ENCODE peak calls at places on chromosomes 11 and 22, in six cellular contexts. A is K562, M is HepG2, F is H1, T is SK-N-SH, W is GM12878. H is an unnamed sample.

GRCh38 chr11:86209806-86210657 is 34.5 kb upstream of the EED start:
- DNase-seq in A (no peak), M (peak), F (no peak), T (no peak), W (no peak), H (no peak)

GRCh38 chr11:126113963-126114362 is 51.3 kb upstream of the CDON start:
- DNase-seq in A (no peak), M (no peak), F (no peak), T (no peak), W (no peak), H (no peak)

GRCh38 chr22:29330753-29331152 is 15.3 kb upstream of the RASL10A start:
- DNase-seq in A (no peak), M (no peak), F (no peak), T (no peak), W (no peak), H (no peak)

GRCh38 chr22:28208797-28209196 is 289.7 kb upstream of the PITPNB start:
- DNase-seq in A (no peak), M (no peak), F (no peak), T (no peak), W (no peak), H (no peak)

GRCh38 chr11:2885017-2885675 is 429 bp downstream of the CDKN1C start:
- DNase-seq in A (peak), M (no peak), F (no peak), T (peak), W (no peak), H (peak)

GRCh38 chr11:71485466-71485865 is 32.5 kb downstream of the NADSYN1 start:
- DNase-seq in A (no peak), M (no peak), F (no peak), T (no peak), W (no peak), H (no peak)

GRCh38 chr11:36558511-36559413 is 9.0 kb upstream of the RAG1 start:
- DNase-seq in A (no peak), M (no peak), F (no peak), T (no peak), W (peak), H (no peak)

GRCh38 chr22:26169312-26170111 is at the start of gene SEZ6L:
- DNase-seq in A (no peak), M (no peak), F (peak), T (peak), W (no peak), H (peak)

GRCh38 chr11:13335319-13335718 is 57.7 kb downstream of the BMAL1 start:
- DNase-seq in A (peak), M (peak), F (peak), T (peak), W (no peak), H (peak)

GRCh38 chr11:109668973-109669634 is 247.1 kb downstream of the C11orf87 start:
- DNase-seq in A (no peak), M (no peak), F (no peak), T (no peak), W (no peak), H (no peak)

GRCh38 chr11:99020324-99021225 is at the start of gene CNTN5:
- DNase-seq in A (peak), M (peak), F (peak), T (peak), W (no peak), H (peak)

GRCh38 chr11:123549901-123550619 is 104.4 kb downstream of the SCN3B start:
- DNase-seq in A (no peak), M (no peak), F (no peak), T (no peak), W (no peak), H (peak)

GRCh38 chr22:40203568-40203967 is 25.8 kb downstream of the TNRC6B start:
- DNase-seq in A (no peak), M (no peak), F (no peak), T (no peak), W (no peak), H (no peak)

GRCh38 chr22:37848587-37849088 is 581 bp upstream of the EIF3L start:
- DNase-seq in A (peak), M (peak), F (no peak), T (peak), W (no peak), H (no peak)

GRCh38 chr11:96303067-96303466 is 39.9 kb downstream of the MAML2 start:
- DNase-seq in A (peak), M (no peak), F (no peak), T (no peak), W (no peak), H (no peak)

GRCh38 chr22:44992166-44992565 is 17.6 kb downstream of the PHF21B start:
- DNase-seq in A (no peak), M (no peak), F (no peak), T (no peak), W (no peak), H (no peak)

GRCh38 chr11:27863637-27864036 is 163.4 kb upstream of the BDNF start:
- DNase-seq in A (no peak), M (no peak), F (no peak), T (no peak), W (no peak), H (no peak)

GRCh38 chr22:36052505-36052941 is 23.9 kb upstream of the RBFOX2 start:
- DNase-seq in A (peak), M (no peak), F (no peak), T (no peak), W (no peak), H (no peak)

GRCh38 chr11:128297111-128297651 is 290.2 kb downstream of the ETS1 start:
- DNase-seq in A (no peak), M (no peak), F (no peak), T (no peak), W (no peak), H (no peak)

GRCh38 chr22:47798229-47798628 is 1035.8 kb downstream of the TBC1D22A start:
- DNase-seq in A (no peak), M (no peak), F (no peak), T (no peak), W (no peak), H (no peak)

GRCh38 chr22:30196867-30197336 is 49.7 kb downstream of the LIF start:
- DNase-seq in A (no peak), M (no peak), F (no peak), T (no peak), W (no peak), H (no peak)

GRCh38 chr11:33642461-33643166 is 58.0 kb downstream of the C11orf91 start:
- DNase-seq in A (no peak), M (no peak), F (no peak), T (no peak), W (no peak), H (no peak)

GRCh38 chr11:6248248-6248647 is 9.4 kb downstream of the CNGA4 start:
- DNase-seq in A (no peak), M (no peak), F (no peak), T (no peak), W (no peak), H (no peak)

GRCh38 chr11:68468217-68468828 is 7.8 kb downstream of the PPP6R3 start:
- DNase-seq in A (no peak), M (peak), F (no peak), T (no peak), W (no peak), H (no peak)

GRCh38 chr22:38422615-38423511 is 32.1 kb downstream of the KCNJ4 start:
- DNase-seq in A (peak), M (no peak), F (no peak), T (no peak), W (no peak), H (no peak)

GRCh38 chr22:46971141-46971775 is 208.8 kb downstream of the TBC1D22A start:
- DNase-seq in A (no peak), M (no peak), F (no peak), T (peak), W (no peak), H (no peak)

GRCh38 chr22:42907404-42908081 is 50.5 kb upstream of the ARFGAP3 start:
- DNase-seq in A (no peak), M (no peak), F (no peak), T (no peak), W (no peak), H (no peak)

GRCh38 chr11:123588117-123588815 is 66.2 kb downstream of the SCN3B start:
- DNase-seq in A (no peak), M (peak), F (no peak), T (no peak), W (no peak), H (no peak)

GRCh38 chr11:86749376-86749775 is 51.0 kb upstream of the PRSS23 start:
- DNase-seq in A (peak), M (no peak), F (no peak), T (no peak), W (no peak), H (no peak)

GRCh38 chr22:30159561-30160353 is 79.5 kb downstream of the HORMAD2 start:
- DNase-seq in A (no peak), M (peak), F (no peak), T (no peak), W (no peak), H (no peak)

GRCh38 chr22:47379037-47379436 is 616.6 kb downstream of the TBC1D22A start:
- DNase-seq in A (no peak), M (no peak), F (no peak), T (no peak), W (no peak), H (no peak)

GRCh38 chr22:19844423-19845368 is 10.0 kb downstream of the GNB1L start:
- DNase-seq in A (no peak), M (no peak), F (peak), T (peak), W (no peak), H (no peak)

GRCh38 chr11:100756556-100756955 is 69.5 kb downstream of the ARHGAP42 start:
- DNase-seq in A (no peak), M (no peak), F (no peak), T (no peak), W (no peak), H (no peak)

DNA sequence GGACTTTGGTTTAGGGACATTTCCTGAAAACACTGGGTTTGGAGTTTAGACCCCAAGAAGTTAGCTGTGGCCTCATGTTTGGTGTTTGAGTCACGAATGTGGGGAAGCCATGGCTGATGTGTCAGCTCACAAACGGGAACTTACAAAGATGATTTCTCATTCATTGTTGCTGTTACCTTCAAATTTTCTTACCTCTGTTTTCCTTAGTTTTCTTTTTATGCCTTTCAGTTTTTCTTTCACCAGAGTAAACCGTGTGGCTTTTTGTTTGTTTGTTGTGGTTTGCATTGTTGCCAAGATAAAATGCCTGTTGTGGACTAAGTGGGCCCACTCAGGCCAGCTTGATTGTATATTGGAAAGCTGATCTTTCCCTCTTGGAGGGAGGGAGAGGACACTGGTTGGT is 89.2 kb downstream of the SWAP70 start:
- DNase-seq in A (no peak), M (peak), F (no peak), T (no peak), W (no peak), H (peak)
- H3K27ac ChIP-seq in A (no peak), M (peak), F (no peak), T (peak), W (no peak), H (peak)

GRCh38 chr22:31615481-31615840 is 46.6 kb downstream of the PISD start:
- DNase-seq in A (no peak), M (no peak), F (no peak), T (no peak), W (no peak), H (peak)
- TF ChIP-seq GABPA in A (no peak), M (no peak), F (no peak), T (no peak), W (no peak), H (no peak)

GRCh38 chr11:94809251-94809650 is 41.1 kb downstream of the AMOTL1 start:
- DNase-seq in A (no peak), M (no peak), F (no peak), T (no peak), W (no peak), H (no peak)
- H3K27ac ChIP-seq in A (no peak), M (no peak), F (no peak), T (no peak), W (no peak), H (no peak)

GRCh38 chr11:120146413-120147093 is 8.6 kb upstream of the TRIM29 start:
- DNase-seq in A (no peak), M (no peak), F (no peak), T (no peak), W (no peak), H (no peak)

GRCh38 chr11:120149246-120149645 is 11.3 kb upstream of the TRIM29 start:
- DNase-seq in A (no peak), M (no peak), F (no peak), T (no peak), W (no peak), H (no peak)

GRCh38 chr11:120151536-120151935 is 13.6 kb upstream of the TRIM29 start:
- DNase-seq in A (no peak), M (no peak), F (no peak), T (no peak), W (no peak), H (no peak)

GRCh38 chr11:120147094-120147949 is 9.4 kb upstream of the TRIM29 start:
- DNase-seq in A (no peak), M (no peak), F (peak), T (no peak), W (no peak), H (no peak)

GRCh38 chr11:120147950-120148270 is 10.0 kb upstream of the TRIM29 start:
- DNase-seq in A (no peak), M (no peak), F (peak), T (no peak), W (no peak), H (no peak)
- TF ChIP-seq GABPA in A (no peak), M (no peak), F (no peak), T (no peak), W (no peak), H (no peak)

GRCh38 chr11:1867381-1867780 is 14.5 kb downstream of the LSP1 start:
- DNase-seq in A (no peak), M (no peak), F (no peak), T (no peak), W (no peak), H (no peak)
- H3K27ac ChIP-seq in A (no peak), M (no peak), F (no peak), T (no peak), W (no peak), H (no peak)

GRCh38 chr22:22417495-22418162 is 90.9 kb downstream of the ZNF280B start:
- DNase-seq in A (no peak), M (no peak), F (no peak), T (no peak), W (no peak), H (no peak)
- TF ChIP-seq GABPA in A (no peak), M (no peak), F (no peak), T (no peak), W (no peak), H (no peak)

DNA sequence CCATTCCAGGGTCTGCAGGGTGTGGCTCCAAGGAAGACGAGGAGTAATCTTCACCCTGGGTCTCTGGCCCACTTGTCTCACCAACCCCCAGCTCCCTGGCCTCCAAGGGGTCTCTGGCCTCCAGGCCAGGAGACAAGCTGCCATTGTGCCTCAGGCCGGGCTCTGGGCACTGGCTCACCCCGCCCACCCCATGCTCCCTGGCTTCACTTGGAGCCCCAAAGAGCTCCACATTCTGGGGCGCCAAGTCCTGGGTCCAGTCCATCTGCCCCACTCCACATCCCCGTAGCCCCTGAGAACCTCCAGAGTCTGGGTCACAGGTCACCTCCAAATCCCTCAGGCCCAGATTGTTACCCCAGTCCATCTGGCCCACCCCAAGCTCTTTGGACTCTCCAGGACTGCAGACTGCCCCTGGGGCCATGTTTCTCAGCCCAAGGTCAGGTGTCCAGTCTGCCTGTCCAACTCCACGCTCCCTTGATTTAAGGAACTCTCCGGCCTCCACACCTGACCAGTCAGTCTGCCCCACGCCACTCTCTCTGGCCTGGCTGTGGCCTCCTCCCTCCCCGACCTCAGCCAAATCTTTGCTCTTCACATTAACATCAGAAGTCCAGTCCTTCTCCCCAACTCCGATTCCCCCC is 16.2 kb downstream of the TNKS1BP1 start:
- DNase-seq in A (no peak), M (no peak), F (no peak), T (no peak), W (no peak), H (no peak)
- H3K27ac ChIP-seq in A (no peak), M (no peak), F (peak), T (no peak), W (no peak), H (no peak)

DNA sequence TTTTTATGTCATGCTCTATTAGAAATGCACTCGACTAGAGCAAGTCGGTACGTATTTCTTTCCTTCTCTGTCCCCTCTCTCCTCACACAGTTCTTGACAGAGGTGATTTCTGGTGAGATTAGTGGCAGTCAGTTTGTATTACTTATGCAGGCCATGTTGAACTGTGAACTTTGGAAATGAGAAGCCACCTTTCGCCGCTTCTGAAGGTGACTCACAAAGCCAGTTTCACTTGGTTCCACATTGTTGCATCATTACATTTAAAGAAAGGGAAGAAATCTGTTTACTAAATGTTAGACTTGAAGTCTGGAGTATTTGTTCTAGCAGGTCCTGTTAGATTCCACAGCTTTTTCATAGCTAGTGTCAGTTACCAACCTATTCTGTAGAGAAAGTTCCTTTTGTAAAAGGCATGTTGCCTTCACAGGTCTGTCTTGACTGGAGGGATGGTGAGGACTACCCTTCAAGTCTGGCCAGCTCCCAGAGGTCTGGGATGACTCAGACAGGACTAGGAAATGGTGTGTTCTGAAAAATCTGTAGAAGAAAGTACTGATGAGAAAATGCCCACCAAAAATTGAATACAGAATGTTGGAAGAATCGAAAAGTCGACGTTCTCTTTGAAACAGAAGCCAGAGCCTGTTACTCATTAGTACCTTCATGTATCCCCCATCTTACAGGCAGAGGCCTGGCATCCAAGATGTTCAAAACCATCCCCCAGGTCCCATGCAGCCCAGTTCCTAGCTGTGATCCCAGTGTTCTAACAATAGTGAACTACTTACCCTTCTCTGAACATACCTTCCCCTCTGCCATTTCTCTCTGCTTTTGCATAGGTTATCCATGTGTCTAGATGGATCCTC is 181.4 kb downstream of the DBX1 start:
- DNase-seq in A (peak), M (peak), F (no peak), T (no peak), W (peak), H (no peak)
- TF ChIP-seq GABPA in A (peak), M (no peak), F (no peak), T (no peak), W (no peak), H (no peak)

GRCh38 chr11:19996591-19996990 is 163.7 kb downstream of the DBX1 start:
- DNase-seq in A (no peak), M (no peak), F (no peak), T (peak), W (no peak), H (no peak)

GRCh38 chr11:20002312-20003216 is 157.7 kb downstream of the DBX1 start:
- DNase-seq in A (no peak), M (peak), F (no peak), T (no peak), W (no peak), H (no peak)

GRCh38 chr11:20003357-20003756 is 156.9 kb downstream of the DBX1 start:
- DNase-seq in A (no peak), M (no peak), F (no peak), T (no peak), W (no peak), H (no peak)

GRCh38 chr11:20000022-20000392 is 160.3 kb downstream of the DBX1 start:
- DNase-seq in A (no peak), M (no peak), F (no peak), T (no peak), W (no peak), H (no peak)

GRCh38 chr11:20000393-20001134 is 159.7 kb downstream of the DBX1 start:
- DNase-seq in A (no peak), M (peak), F (peak), T (no peak), W (no peak), H (no peak)
- H3K27ac ChIP-seq in A (no peak), M (peak), F (no peak), T (no peak), W (no peak), H (no peak)